ENCODE peak calls at places on chromosomes 4 and X, in four cellular contexts. V is activated CD4-positive, alpha-beta T cell treated with anti-CD3 and anti-CD28 coated beads, Interleukin-2, amount 10 ng/mL, durations not matched to agents 7 days and 5 days; Y is iris pigment epithelial cell; D is fibroblast of lung. F is an unnamed sample.

GRCh38 chrX:103220511-103221406 is 5.9 kb downstream of the BEX4 start:
- DNase-seq in V (no peak), Y (no peak), D (no peak), F (no peak)

GRCh38 chr4:131366724-131367123 is 1782.4 kb upstream of the PCDH10 start:
- DNase-seq in V (no peak), Y (no peak), D (no peak), F (no peak)

GRCh38 chr4:163482197-163482596 is 8.6 kb upstream of the TKTL2 start:
- DNase-seq in V (no peak), Y (no peak), D (no peak), F (no peak)

GRCh38 chr4:145047151-145047550 is 50.8 kb downstream of the ANAPC10 start:
- DNase-seq in V (no peak), Y (peak; percentile 65), D (no peak), F (no peak)

GRCh38 chrX:108163333-108164082 is 71.9 kb downstream of the ATG4A start:
- DNase-seq in V (no peak), Y (no peak), D (no peak), F (no peak)

GRCh38 chrX:24506082-24506481 is 41.0 kb downstream of the PDK3 start:
- DNase-seq in V (no peak), Y (peak; percentile 57), D (no peak), F (peak; percentile 12)

GRCh38 chr4:54659213-54660144 is 1.7 kb downstream of the KIT start:
- DNase-seq in V (no peak), Y (peak; percentile 28), D (peak; percentile 25), F (peak; percentile 55)

GRCh38 chr4:155629183-155629825 is 37.3 kb upstream of the GUCY1A1 start:
- DNase-seq in V (no peak), Y (peak; percentile 87), D (no peak), F (no peak)

GRCh38 chr4:184957451-184958115 is 60.7 kb upstream of the HELT start:
- DNase-seq in V (no peak), Y (no peak), D (no peak), F (no peak)

GRCh38 chrX:7925867-7926472 is 1.2 kb downstream of the PNPLA4 start:
- DNase-seq in V (peak; percentile 74), Y (peak; percentile 72), D (peak; percentile 71), F (peak; percentile 74)

GRCh38 chrX:110015915-110016314 is 13.0 kb downstream of the TMEM164 start:
- DNase-seq in V (no peak), Y (no peak), D (no peak), F (no peak)

GRCh38 chrX:48893556-48894348 is 3.8 kb downstream of the TIMM17B start:
- DNase-seq in V (no peak), Y (no peak), D (no peak), F (no peak)

GRCh38 chr4:75985116-75985515 is 5.6 kb downstream of the SDAD1 start:
- DNase-seq in V (no peak), Y (peak; percentile 90), D (peak; percentile 69), F (no peak)

GRCh38 chr4:142474398-142475087 is 371.6 kb downstream of the INPP4B start:
- DNase-seq in V (no peak), Y (peak; percentile 7), D (no peak), F (no peak)

GRCh38 chr4:124334119-124334518 is 378.4 kb downstream of the ANKRD50 start:
- DNase-seq in V (no peak), Y (peak; percentile 93), D (peak; percentile 94), F (peak; percentile 33)

GRCh38 chrX:92209936-92210335 is 430.8 kb downstream of the PCDH11X start:
- DNase-seq in V (no peak), Y (no peak), D (no peak), F (no peak)

GRCh38 chrX:118181030-118181429 is 64.4 kb upstream of the KLHL13 start:
- DNase-seq in V (no peak), Y (peak; percentile 1), D (peak; percentile 42), F (no peak)

GRCh38 chr4:136939781-136940180 is 592.5 kb downstream of the PCDH18 start:
- DNase-seq in V (no peak), Y (peak; percentile 2), D (no peak), F (no peak)

GRCh38 chrX:111719426-111720210 is 38.6 kb downstream of the ALG13 start:
- DNase-seq in V (no peak), Y (peak; percentile 20), D (peak; percentile 6), F (no peak)

GRCh38 chr4:40367451-40367850 is 32.3 kb downstream of the CHRNA9 start:
- DNase-seq in V (no peak), Y (no peak), D (no peak), F (no peak)